ENCODE peak calls at places on chromosome 11, in four cellular contexts. S is MCF 10A, R is AG09319, B is GM23338. F is an unnamed sample.

GRCh38 chr11:85844439-85845051 is 10.6 kb upstream of the CCDC83 start:
- DNase-seq in R (no peak), B (no peak), S (peak), F (no peak)

GRCh38 chr11:62472063-62472884 is 53.4 kb downstream of the SCGB1A1 start:
- DNase-seq in B (no peak), S (peak), R (no peak), F (no peak)

GRCh38 chr11:87466228-87466627 is 428.5 kb downstream of the TMEM135 start:
- DNase-seq in R (no peak), S (no peak), B (no peak), F (no peak)

GRCh38 chr11:126140932-126141291 is 70.5 kb downstream of the RPUSD4 start:
- DNase-seq in B (no peak), R (no peak), S (peak), F (peak)

GRCh38 chr11:93411705-93412104 is 81.2 kb downstream of the DEUP1 start:
- DNase-seq in B (no peak), R (no peak), S (no peak), F (no peak)

GRCh38 chr11:78961938-78962701 is 387.5 kb upstream of the NARS2 start:
- DNase-seq in R (no peak), S (no peak), B (peak), F (no peak)

GRCh38 chr11:43952020-43952400 is 9.6 kb downstream of the C11orf96 start:
- DNase-seq in S (no peak), B (no peak), R (no peak), F (no peak)

GRCh38 chr11:33670250-33671011 is 30.2 kb downstream of the C11orf91 start:
- DNase-seq in S (no peak), B (no peak), R (no peak), F (no peak)

GRCh38 chr11:20555783-20556182 is 43.6 kb upstream of the SLC6A5 start:
- DNase-seq in S (no peak), R (no peak), B (no peak), F (no peak)

GRCh38 chr11:62574363-62575057 is 819 bp upstream of the EEF1G start:
- DNase-seq in B (peak), R (no peak), S (no peak), F (no peak)

GRCh38 chr11:16841984-16842383 is 103.5 kb downstream of the C11orf58 start:
- DNase-seq in S (no peak), B (no peak), R (no peak), F (no peak)

GRCh38 chr11:92594251-92594650 is 369.6 kb downstream of the FAT3 start:
- DNase-seq in B (no peak), S (no peak), R (no peak), F (no peak)

GRCh38 chr11:19187101-19187500 is 14.7 kb downstream of the CSRP3 start:
- DNase-seq in B (no peak), S (peak), R (no peak), F (no peak)

GRCh38 chr11:125376856-125377255 is 119.2 kb downstream of the FEZ1 start:
- DNase-seq in R (no peak), S (peak), B (no peak), F (no peak)

GRCh38 chr11:68392822-68393221 is 67.7 kb upstream of the PPP6R3 start:
- DNase-seq in R (no peak), S (no peak), B (no peak), F (no peak)

GRCh38 chr11:118068945-118069612 is 7.8 kb upstream of the TMPRSS4 start:
- DNase-seq in S (no peak), R (no peak), B (no peak), F (no peak)

GRCh38 chr11:119586181-119586580 is 142.8 kb downstream of the NECTIN1 start:
- DNase-seq in B (no peak), R (no peak), S (no peak), F (no peak)

GRCh38 chr11:123214396-123214795 is 19.3 kb upstream of the CLMP start:
- DNase-seq in R (no peak), B (no peak), S (no peak), F (no peak)

GRCh38 chr11:33735426-33736147 is 636 bp downstream of the CD59 start:
- DNase-seq in S (peak), B (peak), R (no peak), F (no peak)

GRCh38 chr11:1708716-1709115 is 11.7 kb downstream of the KRTAP5-6 start:
- DNase-seq in R (no peak), S (no peak), B (no peak), F (no peak)

GRCh38 chr11:1707751-1708150 is 10.8 kb downstream of the KRTAP5-6 start:
- DNase-seq in B (no peak), S (no peak), R (no peak), F (no peak)

GRCh38 chr11:1705121-1706052 is 8.4 kb downstream of the KRTAP5-6 start:
- DNase-seq in S (no peak), R (no peak), B (no peak), F (no peak)

GRCh38 chr11:1703146-1703545 is 6.2 kb downstream of the KRTAP5-6 start:
- DNase-seq in B (no peak), R (no peak), S (no peak), F (no peak)

DNA sequence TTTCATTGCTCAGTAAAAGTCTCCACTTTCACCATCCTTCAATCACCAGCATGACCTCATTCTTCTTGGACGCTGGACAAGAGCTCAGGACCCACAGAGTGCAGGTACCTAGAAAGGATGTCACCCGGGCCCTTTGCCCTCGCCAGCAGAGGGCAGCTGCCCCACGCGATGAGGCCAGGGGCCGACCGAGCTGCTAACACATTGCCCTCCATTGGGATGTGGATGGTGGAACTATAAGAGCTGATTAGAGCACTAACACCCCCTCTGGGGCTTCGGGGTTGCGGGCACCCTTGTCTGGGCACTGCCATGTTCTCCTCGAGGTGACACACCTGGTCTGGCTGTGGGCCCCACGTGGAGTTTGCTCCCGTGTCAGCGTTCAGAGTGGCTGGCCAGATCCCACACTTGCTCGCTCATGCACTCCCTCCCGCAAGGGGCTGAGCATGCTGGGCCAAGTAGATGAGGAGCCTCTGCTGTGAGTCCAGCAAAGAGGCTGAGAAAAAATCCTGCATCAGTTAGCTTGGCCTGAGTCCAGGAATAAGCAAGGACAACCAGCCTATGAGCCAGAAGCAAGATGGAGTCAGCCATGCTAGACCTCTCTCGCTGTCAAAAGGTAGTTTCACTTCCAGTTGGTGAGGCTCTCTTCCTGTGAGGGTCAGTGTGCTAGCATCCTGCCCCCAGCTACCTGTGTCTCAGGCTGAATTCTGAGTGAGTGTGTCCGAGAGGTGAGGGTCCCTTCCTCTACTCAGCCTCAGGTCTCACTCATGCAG is 9.8 kb downstream of the KRTAP5-6 start:
- DNase-seq in R (no peak), B (no peak), S (peak), F (no peak)
- TF ChIP-seq CTCF in R (no peak), B (peak), S (no peak), F (peak)

GRCh38 chr11:978073-978720 is 52.5 kb downstream of the AP2A2 start:
- DNase-seq in B (no peak), R (no peak), S (no peak), F (no peak)

GRCh38 chr11:981764-982163 is 54.8 kb downstream of the MUC6 start:
- DNase-seq in B (no peak), S (no peak), R (no peak), F (no peak)

GRCh38 chr11:978781-979180 is 53.1 kb downstream of the AP2A2 start:
- DNase-seq in R (no peak), B (no peak), S (no peak), F (no peak)

GRCh38 chr11:984576-984975 is 51.9 kb downstream of the MUC6 start:
- DNase-seq in S (no peak), R (no peak), B (no peak), F (no peak)

DNA sequence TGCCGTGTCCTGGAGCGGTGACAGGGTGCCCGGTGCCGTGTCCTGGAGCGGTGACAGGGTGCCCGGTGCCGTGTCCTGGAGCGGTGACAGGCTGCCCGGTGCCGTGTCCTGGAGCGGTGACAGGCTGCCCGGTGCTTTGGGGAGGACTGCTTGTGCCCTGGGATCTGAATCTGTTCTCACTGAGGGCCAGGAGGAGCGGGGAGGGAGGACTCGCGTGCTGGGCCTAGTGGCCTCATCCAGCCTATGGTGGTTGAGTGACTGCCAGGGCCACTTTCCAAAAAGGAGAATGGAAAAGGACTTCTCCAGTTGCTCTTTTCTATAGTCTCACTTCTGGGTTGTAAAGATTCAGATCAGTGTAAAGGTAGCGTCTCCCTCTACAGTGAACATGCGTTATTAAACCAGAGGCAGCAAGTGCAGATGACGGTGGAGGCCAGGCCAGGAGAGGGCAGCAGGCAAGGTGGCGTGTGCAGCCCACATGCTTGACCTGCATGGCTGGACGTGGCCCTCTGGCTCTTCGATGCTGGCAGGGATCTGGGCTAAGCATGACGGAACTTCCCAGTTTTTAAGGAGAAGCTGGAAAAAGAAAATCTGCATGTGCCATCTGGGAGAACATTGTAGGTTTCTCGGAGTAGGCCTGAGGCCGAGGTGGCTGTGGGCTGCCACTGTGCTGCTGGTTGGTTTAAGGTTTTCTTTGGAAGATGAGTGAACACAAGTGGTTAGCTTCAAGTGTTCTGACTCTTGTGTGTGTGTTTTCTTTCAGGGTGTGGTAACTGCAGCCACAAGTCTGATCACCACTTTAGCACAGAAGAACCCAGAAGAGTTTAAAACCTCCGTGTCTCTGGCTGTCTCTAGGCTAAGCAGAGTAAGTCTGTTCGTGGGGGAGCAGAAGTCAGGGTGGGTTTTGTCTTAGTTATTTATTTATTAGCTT is 55.0 kb downstream of the AP2A2 start:
- DNase-seq in S (no peak), R (no peak), B (no peak), F (no peak)
- TF ChIP-seq CTCF in S (no peak), R (no peak), B (peak), F (no peak)

GRCh38 chr11:12381875-12382274 is 4.5 kb downstream of the PARVA start:
- DNase-seq in B (no peak), R (no peak), S (no peak), F (no peak)

GRCh38 chr11:12377106-12377823 is at the start of gene PARVA:
- DNase-seq in S (peak), R (no peak), B (peak), F (peak)

GRCh38 chr11:12380565-12381325 is 3.4 kb downstream of the PARVA start:
- DNase-seq in R (no peak), S (no peak), B (no peak), F (no peak)

GRCh38 chr11:12376259-12376971 is 956 bp upstream of the PARVA start:
- DNase-seq in R (no peak), S (no peak), B (no peak), F (peak)

DNA sequence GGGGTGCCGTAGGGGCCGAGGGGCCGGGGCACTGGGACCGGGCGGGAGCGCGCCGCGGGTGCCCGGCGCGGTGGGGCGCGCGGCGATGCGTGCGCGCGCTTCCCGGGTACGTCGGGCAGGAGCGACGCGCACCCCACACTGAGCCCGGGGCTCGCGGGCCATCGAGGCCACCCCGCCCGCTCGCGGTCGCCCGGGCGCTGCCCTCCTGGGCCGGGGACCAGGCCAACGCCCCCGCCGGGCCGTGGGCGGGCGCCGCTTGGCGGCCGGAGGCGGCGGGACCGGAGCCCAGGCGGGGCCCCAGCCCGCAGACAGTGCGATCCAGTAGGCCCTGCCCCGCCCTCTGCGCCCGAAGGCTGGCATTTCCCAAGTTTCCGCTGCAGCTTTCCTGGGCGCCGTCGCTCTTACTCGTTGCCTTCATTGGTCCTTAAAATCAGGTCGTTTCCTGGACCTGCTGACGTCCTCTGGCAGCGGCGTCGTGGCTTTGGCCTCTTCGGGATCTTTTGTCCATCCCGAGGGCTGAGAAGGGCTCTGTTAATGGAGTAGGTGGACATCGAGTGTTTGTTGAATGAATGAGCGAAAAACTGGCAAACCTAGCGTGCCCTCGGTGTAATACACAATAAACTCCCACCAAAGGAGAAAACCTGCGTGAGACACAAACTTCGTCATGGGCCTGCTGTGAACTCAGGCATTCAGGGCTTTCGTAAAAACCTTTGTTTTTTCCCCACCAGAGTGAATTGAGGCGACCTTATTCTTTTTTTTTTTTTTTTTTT is 638 bp downstream of the PARVA start:
- DNase-seq in R (no peak), B (peak), S (peak), F (peak)
- TF ChIP-seq CTCF in R (peak), B (peak), S (no peak), F (no peak)

DNA sequence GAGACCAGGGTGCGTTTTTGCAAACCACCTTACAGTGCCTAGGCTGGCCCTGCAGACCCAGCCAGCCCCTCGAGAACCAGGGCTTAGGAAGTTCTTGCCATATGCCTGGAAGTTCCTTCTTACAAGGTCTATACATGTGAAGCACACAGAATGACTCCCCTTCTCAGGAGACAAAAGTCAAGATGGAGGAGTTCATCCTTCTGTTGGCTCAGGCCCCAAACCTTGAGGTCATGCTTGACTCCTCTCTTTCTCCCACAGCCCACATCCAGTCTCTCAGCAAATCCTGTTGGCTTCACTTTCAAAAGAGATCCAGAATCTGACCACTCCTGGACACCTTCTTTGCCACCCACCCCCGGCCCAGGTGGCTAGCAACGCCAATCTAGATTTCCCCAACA is 1.7 kb upstream of the CD248 start:
- DNase-seq in R (no peak), B (no peak), S (no peak), F (no peak)
- TF ChIP-seq CTCF in R (no peak), B (no peak), S (no peak), F (no peak)

GRCh38 chr11:131511794-131512193 is 141.4 kb downstream of the NTM start:
- DNase-seq in B (peak), R (no peak), S (no peak), F (no peak)

GRCh38 chr11:131506376-131506775 is 136.0 kb downstream of the NTM start:
- DNase-seq in B (no peak), R (no peak), S (no peak), F (no peak)

GRCh38 chr11:131510662-131511061 is 140.2 kb downstream of the NTM start:
- DNase-seq in S (no peak), B (no peak), R (no peak), F (no peak)

GRCh38 chr11:131514062-131514461 is 143.6 kb downstream of the NTM start:
- DNase-seq in R (no peak), B (no peak), S (no peak), F (no peak)

DNA sequence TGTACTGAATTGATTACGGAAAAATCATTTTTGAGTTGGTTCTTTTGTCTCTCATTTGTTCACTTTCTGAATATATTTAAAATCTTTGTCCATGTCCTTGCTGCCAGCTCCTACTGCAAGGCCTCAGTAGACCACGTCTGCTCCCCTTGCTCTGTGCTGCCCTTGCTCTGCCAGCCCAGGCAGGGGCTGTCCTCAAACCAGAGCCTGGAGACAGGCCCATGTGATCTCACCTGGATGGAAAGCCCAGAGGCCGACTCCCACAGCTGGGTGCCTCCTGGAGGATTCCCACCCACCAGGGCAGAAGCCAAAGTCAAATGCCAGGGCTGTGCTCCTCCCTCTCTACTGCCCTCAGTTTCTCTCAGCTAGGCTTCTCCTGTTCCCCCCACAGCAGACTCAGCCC is 141.8 kb downstream of the NTM start:
- DNase-seq in B (no peak), R (no peak), S (no peak), F (no peak)
- TF ChIP-seq CTCF in B (no peak), R (no peak), S (no peak), F (no peak)

GRCh38 chr11:116969694-116970093 is 128.5 kb downstream of the SIK3 start:
- DNase-seq in B (no peak), S (no peak), R (no peak), F (no peak)

GRCh38 chr11:116975661-116976060 is 122.6 kb downstream of the SIK3 start:
- DNase-seq in S (no peak), R (no peak), B (no peak), F (no peak)

GRCh38 chr11:116972692-116973091 is 125.5 kb downstream of the SIK3 start:
- DNase-seq in R (no peak), B (peak), S (no peak), F (no peak)

GRCh38 chr11:116970485-116971292 is 127.5 kb downstream of the SIK3 start:
- DNase-seq in S (peak), R (no peak), B (no peak), F (no peak)

DNA sequence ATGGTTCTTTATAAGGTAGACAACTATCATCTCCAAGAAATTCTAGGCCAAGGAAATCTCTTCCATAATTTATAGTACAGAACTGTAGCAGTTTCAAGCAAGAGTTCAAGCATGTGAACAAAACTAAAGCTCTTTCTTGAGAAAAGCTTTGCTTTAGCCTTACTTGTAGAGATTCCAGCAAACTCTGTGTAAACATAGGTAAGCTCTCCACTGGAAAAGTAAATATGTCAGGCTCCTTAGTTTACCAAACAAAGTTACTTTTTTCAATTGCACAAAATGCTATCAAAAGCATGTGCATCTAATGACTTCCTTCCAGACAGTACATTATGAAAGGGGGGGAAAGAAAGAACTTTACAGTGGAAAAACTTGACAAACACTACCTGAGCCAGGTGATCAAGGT is 125.0 kb downstream of the SIK3 start:
- DNase-seq in B (no peak), S (no peak), R (no peak), F (no peak)
- TF ChIP-seq CTCF in B (no peak), S (no peak), R (no peak), F (no peak)